ENCODE peak calls at places on chromosomes 11 and 22, in four cellular contexts. F is heart left ventricle, I is adrenal gland, J is prostate gland. C is an unnamed sample.

GRCh38 chr11:130123414-130124040 is 36.1 kb upstream of the ST14 start:
- DNase-seq in F (no peak), I (no peak), J (no peak), C (no peak)

GRCh38 chr11:12643029-12643428 is 31.2 kb upstream of the TEAD1 start:
- DNase-seq in F (no peak), I (no peak), J (no peak), C (no peak)

GRCh38 chr22:49636214-49636613 is 191.5 kb downstream of the BRD1 start:
- DNase-seq in F (no peak), I (no peak), J (no peak), C (no peak)

GRCh38 chr22:44840611-44841322 is 88.4 kb downstream of the ARHGAP8 start:
- DNase-seq in F (no peak), I (no peak), J (no peak), C (no peak)

GRCh38 chr11:118398797-118399564 is 2.4 kb upstream of the ATP5MG start:
- DNase-seq in F (no peak), I (no peak), J (no peak), C (no peak)

GRCh38 chr22:36455571-36456458 is 25.6 kb downstream of the TXN2 start:
- DNase-seq in F (no peak), I (no peak), J (no peak), C (no peak)

GRCh38 chr22:48442663-48443062 is 1385.0 kb downstream of the BRD1 start:
- DNase-seq in F (no peak), I (no peak), J (no peak), C (no peak)

GRCh38 chr11:44939673-44940072 is 11.0 kb downstream of the TP53I11 start:
- DNase-seq in F (peak), I (no peak), J (no peak), C (no peak)

GRCh38 chr22:42716649-42717127 is 4.0 kb downstream of the A4GALT start:
- DNase-seq in F (no peak), I (no peak), J (no peak), C (no peak)

GRCh38 chr11:88596786-88597185 is 259.2 kb upstream of the CTSC start:
- DNase-seq in F (no peak), I (no peak), J (no peak), C (no peak)

GRCh38 chr11:34624069-34624468 is 3.2 kb downstream of the EHF start:
- DNase-seq in F (no peak), I (no peak), J (peak), C (no peak)

GRCh38 chr11:15006139-15006759 is 34.1 kb upstream of the CALCA start:
- DNase-seq in F (no peak), I (no peak), J (no peak), C (no peak)

GRCh38 chr11:64204464-64204989 is 2.0 kb upstream of the FERMT3 start:
- DNase-seq in F (peak), I (peak), J (peak), C (peak)
- TF ChIP-seq POLR2A in F (no peak), I (no peak), J (no peak), C (no peak)

DNA sequence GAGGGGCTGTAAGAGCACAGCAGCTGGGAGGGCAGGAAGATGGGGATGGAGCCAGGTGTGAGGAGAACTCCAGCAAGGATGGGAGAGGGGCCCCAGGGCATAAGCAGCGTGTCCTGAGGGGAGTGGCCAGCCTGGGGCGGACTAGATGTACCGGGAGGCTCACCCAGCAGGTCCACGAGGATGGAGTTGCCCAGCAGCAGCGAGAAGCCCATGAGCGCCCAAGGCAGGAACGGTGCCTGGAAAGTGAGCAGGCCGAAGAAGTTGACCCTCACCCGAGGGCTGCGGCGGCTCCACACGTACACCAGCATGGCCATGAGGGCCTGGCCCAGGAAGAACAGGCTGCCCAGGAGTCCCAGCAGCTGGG is 1.3 kb downstream of the DERL3 start:
- DNase-seq in F (no peak), I (no peak), J (no peak), C (no peak)
- TF ChIP-seq POLR2A in F (no peak), I (no peak), J (no peak), C (no peak)

GRCh38 chr11:119886667-119887230 is 157.7 kb upstream of the NECTIN1 start:
- DNase-seq in F (no peak), I (no peak), J (no peak), C (no peak)

GRCh38 chr11:119889111-119889510 is 160.1 kb upstream of the NECTIN1 start:
- DNase-seq in F (no peak), I (no peak), J (no peak), C (no peak)

GRCh38 chr11:119889728-119890280 is 160.8 kb upstream of the NECTIN1 start:
- DNase-seq in F (no peak), I (no peak), J (no peak), C (no peak)

GRCh38 chr11:119885861-119886567 is 157.0 kb upstream of the NECTIN1 start:
- DNase-seq in F (no peak), I (no peak), J (no peak), C (no peak)

GRCh38 chr11:119888119-119888518 is 159.1 kb upstream of the NECTIN1 start:
- DNase-seq in F (no peak), I (no peak), J (no peak), C (no peak)
- TF ChIP-seq POLR2A in F (no peak), I (no peak), J (no peak), C (no peak)

DNA sequence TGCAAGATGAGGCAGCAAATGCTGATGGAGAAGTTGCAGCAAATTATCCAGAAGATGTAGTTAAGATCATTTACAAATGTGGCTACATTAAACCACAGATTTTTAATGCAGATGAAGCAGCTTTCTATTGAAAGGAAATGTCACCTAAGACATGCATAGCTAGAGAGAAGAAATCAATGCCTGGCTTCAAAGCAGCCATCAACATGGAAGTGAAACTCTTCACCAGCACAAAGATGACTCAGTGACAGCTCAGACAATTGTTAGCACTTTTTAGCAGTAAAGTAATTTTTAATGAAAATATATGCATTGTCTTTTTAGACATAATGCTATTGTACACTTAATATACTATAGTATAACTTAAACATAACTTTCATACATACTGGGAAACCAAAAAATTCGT is 71.4 kb downstream of the FANCF start:
- DNase-seq in F (no peak), I (no peak), J (no peak), C (no peak)
- TF ChIP-seq POLR2A in F (no peak), I (no peak), J (no peak), C (no peak)

GRCh38 chr22:21961127-21961867 is 8.6 kb upstream of the PPM1F start:
- DNase-seq in F (no peak), I (no peak), J (no peak), C (no peak)
- TF ChIP-seq POLR2A in F (no peak), I (no peak), J (no peak), C (no peak)

DNA sequence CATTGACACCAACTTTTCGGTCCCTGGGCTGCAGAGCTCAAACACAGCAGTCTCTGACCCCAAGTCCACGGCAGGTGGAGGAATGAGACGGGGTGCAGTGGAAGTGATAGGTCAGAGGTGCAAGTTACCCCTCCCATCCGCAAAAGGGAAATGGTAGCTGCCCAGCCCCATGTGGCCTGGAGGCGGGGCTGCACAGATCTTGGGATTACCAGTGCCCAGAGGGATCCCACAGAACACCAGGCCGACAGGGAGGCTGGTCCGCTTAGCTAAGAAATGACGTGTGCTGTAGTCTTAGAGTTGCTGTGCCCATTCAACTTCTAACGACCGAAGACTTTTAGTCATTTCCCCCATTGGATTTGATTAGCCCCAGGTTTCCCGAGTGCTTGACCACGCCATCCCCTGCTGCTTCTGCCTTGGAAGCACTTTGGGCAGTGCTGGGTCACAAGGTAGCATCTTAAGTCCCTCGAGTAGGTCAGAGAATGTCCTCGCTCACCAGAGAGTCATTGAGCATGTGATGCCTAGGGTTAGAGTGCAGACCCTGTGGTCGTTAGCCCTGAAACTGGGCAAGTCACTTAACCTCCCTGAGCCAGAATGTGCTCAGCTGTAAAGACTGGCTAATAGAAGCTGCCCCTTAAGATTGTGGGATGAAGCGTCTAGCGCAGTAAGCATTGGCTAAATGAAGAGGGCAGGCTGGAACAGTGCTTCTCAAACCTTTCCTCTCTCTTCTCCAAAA is 4.3 kb downstream of the PTGDR2 start:
- DNase-seq in F (no peak), I (no peak), J (no peak), C (no peak)
- TF ChIP-seq POLR2A in F (no peak), I (no peak), J (no peak), C (no peak)

DNA sequence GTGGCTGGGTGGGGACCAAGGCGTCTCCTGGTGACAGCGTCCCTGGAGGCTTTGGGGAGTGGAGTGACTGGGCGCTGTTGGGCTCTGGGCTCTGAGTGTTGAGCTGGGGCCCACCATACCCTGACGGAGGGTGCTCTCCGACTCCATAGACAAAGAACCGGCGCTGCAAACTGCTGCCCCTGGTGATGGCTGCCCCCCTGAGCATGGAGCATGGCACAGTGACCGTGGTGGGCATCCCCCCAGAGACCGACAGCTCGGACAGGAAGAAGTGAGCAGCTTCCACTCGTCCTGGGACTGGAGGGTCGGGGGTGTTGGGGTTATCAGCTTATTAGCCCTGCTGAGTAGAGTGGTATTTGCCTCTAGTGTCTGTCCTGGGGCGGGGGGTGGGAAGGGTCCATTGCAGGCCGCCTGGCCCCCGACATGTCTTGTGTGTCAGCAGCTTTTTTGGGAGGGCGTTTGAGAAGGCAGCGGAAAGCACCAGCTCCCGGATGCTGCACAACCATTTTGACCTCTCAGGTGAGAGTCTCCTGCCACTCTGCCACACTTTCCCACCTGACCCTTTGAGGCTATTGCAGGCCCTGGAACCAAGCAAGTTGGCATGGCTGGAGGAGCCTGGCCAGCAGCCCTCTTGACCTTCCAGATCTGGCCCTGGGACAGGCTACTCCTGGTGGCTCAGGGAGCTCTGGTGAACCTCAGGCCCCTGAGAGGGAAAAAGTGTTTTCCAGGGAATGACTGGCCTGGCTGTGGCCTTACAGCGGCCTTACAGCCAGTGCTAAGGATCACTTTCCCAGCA is 7.6 kb downstream of the CLDN5 start:
- DNase-seq in F (no peak), I (no peak), J (no peak), C (no peak)
- TF ChIP-seq POLR2A in F (no peak), I (no peak), J (no peak), C (no peak)

GRCh38 chr11:125618383-125618782 is 6.6 kb upstream of the CHEK1 start:
- DNase-seq in F (no peak), I (no peak), J (no peak), C (no peak)

GRCh38 chr11:125624756-125625213 is at the start of gene CHEK1:
- DNase-seq in F (no peak), I (peak), J (no peak), C (no peak)

GRCh38 chr11:125623064-125623463 is 1.9 kb upstream of the CHEK1 start:
- DNase-seq in F (no peak), I (no peak), J (no peak), C (no peak)

GRCh38 chr11:125625225-125625593 is 246 bp downstream of the CHEK1 start:
- DNase-seq in F (no peak), I (no peak), J (no peak), C (no peak)

GRCh38 chr11:125621995-125622394 is 3.0 kb upstream of the CHEK1 start:
- DNase-seq in F (no peak), I (no peak), J (no peak), C (peak)
- TF ChIP-seq POLR2A in F (no peak), I (no peak), J (no peak), C (no peak)

DNA sequence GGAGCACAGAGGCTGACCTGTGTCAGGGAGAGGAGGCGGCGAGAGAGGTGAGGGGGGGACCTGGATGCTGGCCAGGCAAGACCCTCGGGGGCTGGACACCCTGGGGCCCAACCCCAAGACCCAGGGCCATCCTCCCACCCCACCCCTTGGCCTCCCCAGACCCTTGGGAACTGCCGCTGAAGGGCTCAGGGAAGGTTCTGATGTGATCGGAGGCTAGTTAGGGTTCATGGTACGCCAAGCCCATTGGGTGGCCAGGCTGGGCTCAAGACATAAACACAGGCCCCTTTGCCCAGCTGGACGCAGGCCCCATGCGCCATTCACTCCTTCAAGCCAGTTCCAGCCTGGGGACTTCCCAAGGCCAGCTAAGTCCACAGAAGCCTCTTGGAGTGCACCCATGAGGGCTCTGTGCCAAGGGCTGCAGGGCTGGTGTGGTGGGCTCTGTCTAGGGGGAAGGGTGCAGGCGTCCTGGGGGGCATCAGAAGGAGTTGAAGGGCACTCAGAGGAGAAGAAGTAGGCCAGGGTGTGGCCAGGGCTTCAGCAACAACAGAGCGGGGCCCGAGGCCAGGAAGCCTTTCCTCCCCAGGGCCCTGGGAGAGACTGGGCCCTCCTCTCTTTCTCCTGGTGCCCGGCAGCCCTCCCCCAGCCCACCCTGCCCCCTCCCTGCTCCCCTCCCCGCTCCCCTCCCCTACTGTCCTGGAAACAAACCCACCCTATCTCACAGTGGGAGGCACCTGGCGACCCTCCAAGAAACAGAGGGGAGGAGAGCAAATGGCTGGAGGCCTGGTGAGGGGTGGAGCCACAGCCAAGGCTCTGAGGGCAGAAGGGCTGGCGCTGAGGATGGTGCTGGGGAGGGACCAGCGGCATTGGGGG is 12.9 kb downstream of the TSPAN32 start:
- DNase-seq in F (peak), I (peak), J (peak), C (peak)
- TF ChIP-seq POLR2A in F (no peak), I (no peak), J (peak), C (no peak)

DNA sequence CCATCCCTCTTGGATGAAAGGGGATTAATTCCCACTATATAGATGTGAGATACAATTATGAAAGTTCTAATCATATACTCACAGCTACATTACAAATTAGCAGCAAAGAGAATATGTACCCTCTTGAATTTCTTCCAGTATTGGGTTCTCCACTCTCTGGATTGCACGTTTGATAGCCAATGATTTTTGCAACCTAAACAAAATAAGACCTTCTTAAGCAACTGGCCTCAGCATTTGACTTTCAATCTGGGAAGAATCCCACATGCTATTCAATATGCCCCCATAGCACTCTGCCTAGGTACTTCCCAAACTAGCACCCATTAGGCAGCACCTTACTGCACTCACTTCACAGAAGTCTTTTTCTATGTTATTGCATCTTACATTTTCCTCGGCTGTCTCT is 55.8 kb downstream of the ETS1 start:
- DNase-seq in F (no peak), I (no peak), J (no peak), C (no peak)
- TF ChIP-seq POLR2A in F (no peak), I (no peak), J (no peak), C (no peak)